ENCODE peak calls at places on chromosomes 5 and 9, in four cellular contexts. U is spleen, M is adrenal gland, B is body of pancreas. P is an unnamed sample.

GRCh38 chr5:79843450-79844388 is 147.3 kb downstream of the MTX3 start:
- DNase-seq in B (no peak), U (no peak), M (no peak), P (no peak)

GRCh38 chr5:35971878-35972210 is 19.3 kb downstream of the UGT3A1 start:
- DNase-seq in U (no peak), B (no peak), M (no peak), P (no peak)

GRCh38 chr5:37940931-37941623 is 101.2 kb upstream of the GDNF start:
- DNase-seq in U (no peak), B (no peak), M (no peak), P (no peak)

GRCh38 chr5:95244479-95244878 is 40.4 kb downstream of the MCTP1 start:
- DNase-seq in M (no peak), B (no peak), U (no peak), P (no peak)

GRCh38 chr5:178768371-178769260 is 38.2 kb upstream of the ZNF354A start:
- DNase-seq in U (no peak), B (no peak), M (no peak), P (no peak)

GRCh38 chr5:25963251-25964008 is 1075.0 kb downstream of the CDH9 start:
- DNase-seq in B (peak; percentile 15), M (peak; percentile 16), U (no peak), P (no peak)

GRCh38 chr9:92727716-92728700 is 36.6 kb downstream of the BICD2 start:
- DNase-seq in M (no peak), B (no peak), U (peak; percentile 67), P (no peak)

GRCh38 chr5:171692106-171692505 is 93.5 kb upstream of the SMIM23 start:
- DNase-seq in U (no peak), B (no peak), M (no peak), P (no peak)

GRCh38 chr5:6503342-6503741 is 54.7 kb downstream of the UBE2QL1 start:
- DNase-seq in M (no peak), B (no peak), U (no peak), P (no peak)

GRCh38 chr9:28053378-28053777 is 480.1 kb upstream of the C9orf72 start:
- DNase-seq in M (no peak), B (no peak), U (no peak), P (no peak)

GRCh38 chr5:151757233-151758140 is 944 bp downstream of the ATOX1 start:
- DNase-seq in M (peak; percentile 37), U (no peak), B (no peak), P (peak; percentile 52)

GRCh38 chr9:109765278-109765677 is 14.7 kb upstream of the PALM2AKAP2 start:
- DNase-seq in M (no peak), B (no peak), U (no peak), P (no peak)

GRCh38 chr5:120895659-120896058 is 431.6 kb downstream of the PRR16 start:
- DNase-seq in U (no peak), B (no peak), M (no peak), P (no peak)

GRCh38 chr5:157549954-157550549 is 25.5 kb downstream of the ADAM19 start:
- DNase-seq in U (no peak), B (no peak), M (no peak), P (no peak)

GRCh38 chr9:120946259-120946658 is 19.7 kb upstream of the TRAF1 start:
- DNase-seq in U (no peak), B (no peak), M (no peak), P (no peak)

GRCh38 chr9:129140397-129141065 is 29.3 kb downstream of the PTPA start:
- DNase-seq in B (peak; percentile 50), M (peak; percentile 61), U (peak; percentile 85), P (peak; percentile 36)

GRCh38 chr5:133753856-133754255 is 141.5 kb upstream of the FSTL4 start:
- DNase-seq in U (no peak), M (no peak), B (no peak), P (no peak)

GRCh38 chr9:116278326-116278725 is 124.7 kb downstream of the PAPPA start:
- DNase-seq in U (no peak), B (no peak), M (no peak), P (no peak)

GRCh38 chr9:30995951-30996738 is 1388.3 kb upstream of the ACO1 start:
- DNase-seq in U (no peak), B (no peak), M (no peak), P (no peak)

GRCh38 chr5:134392301-134392700 is 19.4 kb downstream of the CDKN2AIPNL start:
- DNase-seq in U (no peak), M (no peak), B (no peak), P (no peak)

GRCh38 chr5:60844429-60844890 is 391 bp upstream of the ELOVL7 start:
- DNase-seq in B (no peak), M (no peak), U (no peak), P (no peak)

GRCh38 chr5:84255318-84255717 is 129.4 kb downstream of the EDIL3 start:
- DNase-seq in U (no peak), B (no peak), M (no peak), P (no peak)

GRCh38 chr5:19488786-19489185 is 499.2 kb downstream of the CDH18 start:
- DNase-seq in B (no peak), M (no peak), U (no peak), P (no peak)

GRCh38 chr5:11602298-11602697 is 301.9 kb downstream of the CTNND2 start:
- DNase-seq in M (no peak), B (no peak), U (no peak), P (no peak)

GRCh38 chr9:136952354-136952855 is 332 bp downstream of the LCN12 start:
- DNase-seq in M (peak; percentile 53), U (peak; percentile 88), B (no peak), P (no peak)

GRCh38 chr5:123089971-123090640 is 1.1 kb downstream of the PRDM6 start:
- DNase-seq in B (peak; percentile 29), M (no peak), U (no peak), P (peak; percentile 32)

GRCh38 chr9:71704806-71705205 is 63.5 kb downstream of the CEMIP2 start:
- DNase-seq in M (no peak), U (no peak), B (no peak), P (no peak)

GRCh38 chr5:51347704-51348103 is 35.5 kb upstream of the ISL1 start:
- DNase-seq in U (no peak), M (no peak), B (no peak), P (no peak)

GRCh38 chr9:112872019-112872418 is 18.7 kb downstream of the SLC46A2 start:
- DNase-seq in U (no peak), M (no peak), B (no peak), P (no peak)

GRCh38 chr9:33222031-33222430 is 17.9 kb upstream of the SPINK4 start:
- DNase-seq in M (no peak), U (no peak), B (no peak), P (no peak)

GRCh38 chr5:144691936-144692335 is 521.3 kb downstream of the KCTD16 start:
- DNase-seq in B (no peak), U (no peak), M (no peak), P (no peak)

GRCh38 chr9:129201289-129201688 is 23.2 kb upstream of the IER5L start:
- DNase-seq in B (no peak), U (no peak), M (peak; percentile 41), P (no peak)

GRCh38 chr9:121499427-121500164 is at the start of gene GGTA1:
- DNase-seq in B (peak; percentile 54), M (peak; percentile 64), U (peak; percentile 90), P (peak; percentile 35)

GRCh38 chr5:24232929-24233328 is 411.8 kb downstream of the CDH10 start:
- DNase-seq in M (no peak), B (no peak), U (no peak), P (no peak)

GRCh38 chr9:1207681-1208080 is 157.5 kb downstream of the DMRT2 start:
- DNase-seq in M (no peak), B (no peak), U (no peak), P (no peak)

GRCh38 chr5:108366500-108366899 is 15.4 kb downstream of the FBXL17 start:
- DNase-seq in U (no peak), M (no peak), B (no peak), P (no peak)

GRCh38 chr9:125463926-125464325 is 202.3 kb downstream of the GAPVD1 start:
- DNase-seq in B (no peak), U (no peak), M (no peak), P (no peak)

GRCh38 chr5:68344447-68345111 is 129.0 kb downstream of the PIK3R1 start:
- DNase-seq in M (peak; percentile 23), B (no peak), U (no peak), P (peak; percentile 88)

GRCh38 chr9:739362-739761 is 102.1 kb upstream of the DMRT1 start:
- DNase-seq in M (no peak), B (no peak), U (no peak), P (no peak)

GRCh38 chr5:177472460-177473441 is 683 bp downstream of the DBN1 start:
- DNase-seq in M (no peak), B (peak; percentile 37), U (peak; percentile 85), P (no peak)
- TF ChIP-seq POLR2A in M (peak; percentile 13), B (no peak), U (no peak), P (no peak)

GRCh38 chr9:38360880-38361836 is 31.3 kb upstream of the ALDH1B1 start:
- DNase-seq in U (peak; percentile 22), B (no peak), M (no peak), P (no peak)

GRCh38 chr9:38359297-38359653 is 33.2 kb upstream of the ALDH1B1 start:
- DNase-seq in M (no peak), B (no peak), U (no peak), P (no peak)

GRCh38 chr9:38359689-38360385 is 32.7 kb upstream of the ALDH1B1 start:
- DNase-seq in M (no peak), U (no peak), B (no peak), P (no peak)

GRCh38 chr9:38363589-38363925 is 28.9 kb upstream of the ALDH1B1 start:
- DNase-seq in B (no peak), U (no peak), M (no peak), P (no peak)

GRCh38 chr9:38362912-38363588 is 29.5 kb upstream of the ALDH1B1 start:
- DNase-seq in M (peak; percentile 58), B (peak; percentile 75), U (no peak), P (peak; percentile 59)
- TF ChIP-seq POLR2A in M (no peak), B (no peak), U (no peak), P (no peak)

DNA sequence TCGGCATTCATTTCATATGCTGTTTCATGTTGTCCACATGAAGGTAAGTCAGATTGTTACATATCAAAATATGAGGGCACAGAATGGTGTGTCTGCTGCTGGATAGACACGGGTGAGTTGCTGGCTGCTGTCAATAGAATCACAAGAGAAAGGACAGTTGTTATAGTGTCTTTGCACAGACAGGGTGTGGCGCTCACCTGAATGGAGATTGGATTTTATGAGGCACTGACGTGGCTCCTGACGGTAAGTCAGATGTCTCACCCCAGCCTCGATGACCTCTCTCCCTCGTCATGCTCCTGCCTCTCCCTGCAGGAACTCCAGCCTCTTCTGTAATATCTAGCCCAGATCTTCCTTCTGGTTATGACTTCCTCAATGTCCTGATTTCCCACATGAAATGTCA is 75.4 kb upstream of the SELENOP start:
- DNase-seq in B (no peak), M (no peak), U (no peak), P (no peak)
- TF ChIP-seq POLR2A in B (no peak), M (no peak), U (no peak), P (no peak)

DNA sequence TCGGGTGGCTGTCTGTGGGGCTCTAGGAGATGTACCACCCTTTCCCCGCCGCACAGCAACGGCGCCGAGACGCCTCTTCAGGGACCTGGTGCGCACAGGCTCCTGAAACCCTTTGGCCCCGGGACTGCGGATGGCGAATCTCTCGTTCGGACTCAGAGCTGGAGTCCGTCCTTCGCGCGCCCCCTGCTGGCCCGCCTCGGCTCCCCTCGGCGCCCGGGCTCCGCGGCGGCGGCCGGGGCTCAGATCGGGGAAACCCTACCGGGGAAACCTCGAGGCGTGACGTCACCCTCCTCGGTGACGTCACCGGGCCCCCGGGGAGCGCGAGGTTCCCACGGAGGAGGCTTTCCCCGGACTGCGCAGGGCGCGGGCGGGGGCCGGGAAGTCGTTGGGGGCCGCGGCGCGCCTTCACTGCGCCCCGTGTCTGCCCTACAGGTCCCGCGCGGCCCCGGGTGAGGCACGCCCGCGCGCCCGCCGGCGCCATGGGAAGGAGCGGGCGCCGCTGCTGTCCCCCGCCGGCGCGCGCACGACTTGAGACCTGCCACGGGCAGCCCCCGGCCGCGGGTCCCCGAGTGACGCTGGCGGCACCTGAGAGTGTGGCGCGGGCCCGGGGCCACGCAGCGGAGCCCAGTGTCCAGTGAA is 7.9 kb downstream of the PRR7 start:
- DNase-seq in B (peak; percentile 95), M (peak; percentile 91), U (peak; percentile 99), P (peak; percentile 95)
- TF ChIP-seq POLR2A in B (no peak), M (no peak), U (no peak), P (no peak)

P was measured in erythroblast.